ENCODE peak calls at places on chromosomes 13 and 19, in nine cellular contexts. N, H, E, S, X, Q, V, I and F are unnamed samples.
A peak's percentile ranks its signal among the peaks of the same experiment; 100 is the strongest.

GRCh38 chr13:110617326-110618072 is 2.2 kb downstream of the NAXD start:
- DNase-seq in V (peak; percentile 69), X (peak; percentile 47), H (peak; percentile 84), I (peak; percentile 69), Q (no peak), N (peak; percentile 76), E (no peak), S (no peak), F (no peak)

GRCh38 chr19:16260160-16260793 is 62.6 kb downstream of the AP1M1 start:
- DNase-seq in S (no peak), X (no peak), Q (no peak), V (no peak), H (no peak), I (no peak), N (no peak), E (no peak), F (no peak)

GRCh38 chr19:8148410-8149231 is 771 bp downstream of the FBN3 start:
- DNase-seq in S (no peak), V (no peak), X (no peak), E (peak; percentile 48), I (no peak), H (no peak), Q (no peak), N (no peak), F (no peak)

GRCh38 chr13:31421756-31422155 is 222.0 kb downstream of the B3GLCT start:
- DNase-seq in X (no peak), I (no peak), S (no peak), N (no peak), Q (no peak), H (no peak), V (no peak), E (no peak), F (no peak)

GRCh38 chr13:74046461-74046860 is 87.7 kb downstream of the KLF12 start:
- DNase-seq in Q (no peak), E (no peak), S (no peak), N (peak; percentile 54), I (no peak), H (no peak), V (no peak), X (no peak), F (no peak)

GRCh38 chr13:101875717-101876393 is 423.4 kb downstream of the ITGBL1 start:
- DNase-seq in N (peak; percentile 12), Q (no peak), H (peak; percentile 13), V (peak; percentile 81), S (no peak), I (no peak), X (peak; percentile 12), E (peak; percentile 74), F (no peak)

GRCh38 chr19:49233163-49233562 is 75.6 kb downstream of the TRPM4 start:
- DNase-seq in E (no peak), V (no peak), I (no peak), H (no peak), X (no peak), Q (no peak), N (no peak), S (no peak), F (no peak)

GRCh38 chr13:110644892-110645521 is 29.7 kb downstream of the NAXD start:
- DNase-seq in V (peak; percentile 50), E (no peak), Q (peak; percentile 38), H (peak; percentile 61), X (no peak), N (peak; percentile 73), S (peak; percentile 30), I (peak; percentile 61), F (peak; percentile 59)

GRCh38 chr13:71304861-71305260 is 562.1 kb downstream of the DACH1 start:
- DNase-seq in S (no peak), I (peak; percentile 50), X (no peak), H (no peak), N (no peak), Q (no peak), V (no peak), E (no peak), F (no peak)

GRCh38 chr19:32265991-32266390 is 79.4 kb upstream of the ZNF507 start:
- DNase-seq in X (no peak), E (no peak), I (no peak), Q (no peak), N (no peak), S (no peak), V (no peak), H (no peak), F (no peak)

GRCh38 chr13:40190656-40191100 is 475.8 kb downstream of the FOXO1 start:
- DNase-seq in H (peak; percentile 85), S (peak; percentile 29), N (peak; percentile 87), V (peak; percentile 93), E (no peak), Q (peak; percentile 52), I (peak; percentile 65), X (peak; percentile 61), F (peak; percentile 41)

GRCh38 chr19:19662866-19663291 is 597 bp downstream of the ATP13A1 start:
- DNase-seq in Q (no peak), E (no peak), H (no peak), I (no peak), S (no peak), V (no peak), N (peak; percentile 66), X (no peak), F (no peak)

GRCh38 chr13:99606322-99607089 is 105.2 kb downstream of the TM9SF2 start:
- DNase-seq in Q (peak; percentile 82), S (peak; percentile 68), E (peak; percentile 75), V (peak; percentile 47), X (no peak), N (peak; percentile 92), H (peak; percentile 83), I (peak; percentile 89), F (peak; percentile 92)

GRCh38 chr19:10964903-10965302 is 4.1 kb downstream of the SMARCA4 start:
- DNase-seq in X (no peak), S (no peak), H (no peak), I (no peak), E (no peak), N (no peak), V (no peak), Q (no peak), F (no peak)

GRCh38 chr13:43835701-43836100 is 43.8 kb downstream of the CCDC122 start:
- DNase-seq in V (peak; percentile 43), X (no peak), S (no peak), I (no peak), N (peak; percentile 37), H (peak; percentile 68), Q (no peak), E (no peak), F (no peak)

GRCh38 chr19:10823690-10824089 is 12.3 kb downstream of the TMED1 start:
- DNase-seq in X (no peak), Q (no peak), N (no peak), E (no peak), H (no peak), S (no peak), I (no peak), V (no peak), F (no peak)

GRCh38 chr19:3692141-3693029 is 7.9 kb downstream of the PIP5K1C start:
- DNase-seq in H (no peak), S (no peak), E (no peak), Q (no peak), I (no peak), X (no peak), V (no peak), N (no peak), F (no peak)

GRCh38 chr19:4512070-4512469 is 6.2 kb downstream of the PLIN4 start:
- DNase-seq in N (no peak), Q (no peak), V (no peak), S (no peak), E (no peak), I (no peak), X (no peak), H (no peak), F (no peak)

GRCh38 chr13:39676315-39676876 is 20.9 kb downstream of the COG6 start:
- DNase-seq in S (no peak), H (peak; percentile 75), Q (no peak), V (peak; percentile 58), X (peak; percentile 16), E (peak; percentile 0), I (peak; percentile 22), N (peak; percentile 66), F (no peak)